ENCODE peak calls at places on chromosome 22, in seven cellular contexts. C is non-pigmented ciliary epithelial cell; X is Kasumi-1; L is midbrain; G is CD8-positive, alpha-beta memory T cell; R is brain microvascular endothelial cell; U is GM04504. Y is an unnamed sample.

GRCh38 chr22:50469377-50470305 is 5.2 kb downstream of the SBF1 start:
- DNase-seq in C (no peak), X (peak), L (no peak), G (peak), R (peak), U (no peak), Y (peak)

GRCh38 chr22:24450600-24450999 is 23.2 kb downstream of the ADORA2A start:
- DNase-seq in C (no peak), X (peak), L (no peak), G (no peak), R (no peak), U (no peak), Y (no peak)

GRCh38 chr22:37176464-37177061 is 11.5 kb downstream of the C1QTNF6 start:
- DNase-seq in C (no peak), X (peak), L (peak), G (no peak), R (peak), U (peak), Y (no peak)

GRCh38 chr22:43945632-43946390 is 9.4 kb upstream of the SAMM50 start:
- DNase-seq in C (no peak), X (peak), L (peak), G (peak), R (peak), U (peak), Y (peak)

GRCh38 chr22:50599816-50600454 is 658 bp upstream of the MAPK8IP2 start:
- DNase-seq in C (no peak), X (peak), L (no peak), G (peak), R (no peak), U (no peak), Y (peak)

GRCh38 chr22:50039669-50040458 is 18.2 kb downstream of the TTLL8 start:
- DNase-seq in C (no peak), X (no peak), L (no peak), G (no peak), R (no peak), U (no peak), Y (no peak)

GRCh38 chr22:17266261-17266971 is 47.2 kb upstream of the ADA2 start:
- DNase-seq in C (no peak), X (peak), L (peak), G (no peak), R (no peak), U (no peak), Y (peak)

GRCh38 chr22:49958462-49958921 is 2.1 kb upstream of the PIM3 start:
- DNase-seq in C (no peak), X (no peak), L (no peak), G (no peak), R (no peak), U (no peak), Y (no peak)

GRCh38 chr22:45686004-45686403 is 14.4 kb downstream of the ATXN10 start:
- DNase-seq in C (no peak), X (no peak), L (no peak), G (no peak), R (peak), U (no peak), Y (no peak)

GRCh38 chr22:31347251-31348008 is 1.3 kb upstream of the PATZ1 start:
- DNase-seq in C (no peak), X (peak), L (peak), G (peak), R (peak), U (peak), Y (peak)

GRCh38 chr22:23531283-23531921 is 48.7 kb downstream of the IGLL1 start:
- DNase-seq in C (no peak), X (no peak), L (no peak), G (no peak), R (no peak), U (no peak), Y (no peak)

GRCh38 chr22:21942939-21943338 is 9.7 kb downstream of the PPM1F start:
- DNase-seq in C (no peak), X (peak), L (no peak), G (no peak), R (no peak), U (no peak), Y (no peak)

GRCh38 chr22:29480512-29481264 is 670 bp downstream of the NEFH start:
- DNase-seq in C (no peak), X (no peak), L (peak), G (peak), R (no peak), U (no peak), Y (peak)

GRCh38 chr22:21651521-21652009 is 9.5 kb downstream of the SDF2L1 start:
- DNase-seq in C (no peak), X (no peak), L (no peak), G (no peak), R (no peak), U (no peak), Y (no peak)

GRCh38 chr22:46129390-46130041 is 20.8 kb upstream of the PPARA start:
- DNase-seq in C (no peak), X (peak), L (peak), G (no peak), R (no peak), U (no peak), Y (no peak)

GRCh38 chr22:19431641-19432091 is at the start of gene HIRA:
- DNase-seq in C (no peak), X (peak), L (peak), G (peak), R (peak), U (peak), Y (peak)

GRCh38 chr22:29204617-29205183 is 996 bp upstream of the EMID1 start:
- DNase-seq in C (no peak), X (no peak), L (no peak), G (no peak), R (no peak), U (no peak), Y (no peak)

GRCh38 chr22:36510966-36511881 is 4.4 kb upstream of the FOXRED2 start:
- DNase-seq in C (no peak), X (peak), L (no peak), G (no peak), R (peak), U (no peak), Y (peak)

GRCh38 chr22:17984114-17984513 is 40.2 kb downstream of the MICAL3 start:
- DNase-seq in C (no peak), X (no peak), L (no peak), G (no peak), R (no peak), U (no peak), Y (no peak)

GRCh38 chr22:42385691-42386090 is 46.5 kb downstream of the NFAM1 start:
- DNase-seq in C (no peak), X (no peak), L (peak), G (no peak), R (no peak), U (no peak), Y (no peak)

GRCh38 chr22:27800250-27801131 is 1.1 kb downstream of the MN1 start:
- DNase-seq in C (no peak), X (no peak), L (no peak), G (no peak), R (no peak), U (no peak), Y (no peak)

GRCh38 chr22:24178502-24179440 is 2.5 kb upstream of the SUSD2 start:
- DNase-seq in C (no peak), X (peak), L (no peak), G (no peak), R (no peak), U (no peak), Y (no peak)

GRCh38 chr22:45756558-45756957 is 84.9 kb downstream of the ATXN10 start:
- DNase-seq in C (no peak), X (no peak), L (no peak), G (no peak), R (no peak), U (no peak), Y (no peak)

GRCh38 chr22:40595497-40596234 is 40.9 kb downstream of the MRTFA start:
- DNase-seq in C (no peak), X (no peak), L (no peak), G (no peak), R (no peak), U (no peak), Y (no peak)

GRCh38 chr22:38176170-38176741 is 5.4 kb downstream of the PLA2G6 start:
- DNase-seq in C (peak), X (peak), L (peak), G (peak), R (peak), U (peak), Y (peak)

GRCh38 chr22:20256562-20257473 is 11.3 kb downstream of the RTN4R start:
- DNase-seq in C (no peak), X (no peak), L (no peak), G (no peak), R (no peak), U (no peak), Y (no peak)

GRCh38 chr22:31504282-31504681 is 7.9 kb downstream of the SFI1 start:
- DNase-seq in C (peak), X (no peak), L (no peak), G (no peak), R (no peak), U (no peak), Y (no peak)

GRCh38 chr22:35837328-35837727 is 119.7 kb downstream of the APOL5 start:
- DNase-seq in C (no peak), X (no peak), L (no peak), G (no peak), R (no peak), U (no peak), Y (no peak)

GRCh38 chr22:20221421-20222340 is 46.4 kb downstream of the RTN4R start:
- DNase-seq in C (no peak), X (no peak), L (peak), G (no peak), R (no peak), U (no peak), Y (no peak)

GRCh38 chr22:31906086-31906485 is 38.2 kb upstream of the YWHAH start:
- DNase-seq in C (no peak), X (no peak), L (no peak), G (no peak), R (no peak), U (no peak), Y (no peak)

GRCh38 chr22:46220921-46221320 is 29.2 kb downstream of the CDPF1 start:
- DNase-seq in C (no peak), X (peak), L (no peak), G (no peak), R (peak), U (no peak), Y (no peak)

GRCh38 chr22:22928666-22929380 is 41.2 kb downstream of the IGLL5 start:
- DNase-seq in C (no peak), X (peak), L (no peak), G (peak), R (peak), U (peak), Y (peak)

GRCh38 chr22:18044548-18045271 is 20.3 kb upstream of the MICAL3 start:
- DNase-seq in C (no peak), X (no peak), L (peak), G (no peak), R (peak), U (no peak), Y (no peak)

GRCh38 chr22:40463017-40463631 is 92.7 kb downstream of the SGSM3 start:
- DNase-seq in C (no peak), X (peak), L (peak), G (peak), R (no peak), U (no peak), Y (peak)

GRCh38 chr22:39236321-39237275 is 8.2 kb downstream of the PDGFB start:
- DNase-seq in C (no peak), X (peak), L (no peak), G (peak), R (peak), U (no peak), Y (no peak)

GRCh38 chr22:20552450-20552894 is 45.1 kb downstream of the MED15 start:
- DNase-seq in C (no peak), X (no peak), L (peak), G (no peak), R (peak), U (peak), Y (no peak)

GRCh38 chr22:39825661-39826102 is 67.9 kb downstream of the ENTHD1 start:
- DNase-seq in C (no peak), X (no peak), L (no peak), G (no peak), R (no peak), U (no peak), Y (no peak)

Y was measured in CD4-positive, CD25-positive, alpha-beta regulatory T cell.